ENCODE peak calls at places on chromosomes 6 and 20, in seven cellular contexts. One of them, this sample, is unnamed.

GRCh38 chr6:34239893-34240292 is 3.2 kb downstream of the HMGA1 start:
- DNase-seq in CD14-positive monocyte: no peak
- DNase-seq in omental fat pad: no peak
- DNase-seq in hepatocyte: no peak
- DNase-seq in pancreas: no peak
- DNase-seq in fibroblast of pulmonary artery: no peak
- DNase-seq in GM13976: no peak
- DNase-seq in this sample: no peak

GRCh38 chr20:61886721-61887658 is 178.7 kb downstream of the TAF4 start:
- DNase-seq in CD14-positive monocyte: no peak
- DNase-seq in omental fat pad: no peak
- DNase-seq in hepatocyte: peak
- DNase-seq in pancreas: peak
- DNase-seq in fibroblast of pulmonary artery: peak
- DNase-seq in GM13976: peak
- DNase-seq in this sample: peak

GRCh38 chr6:145139451-145139850 is 595.9 kb downstream of the EPM2A start:
- DNase-seq in CD14-positive monocyte: no peak
- DNase-seq in omental fat pad: no peak
- DNase-seq in hepatocyte: peak
- DNase-seq in pancreas: no peak
- DNase-seq in fibroblast of pulmonary artery: no peak
- DNase-seq in GM13976: no peak
- DNase-seq in this sample: no peak

GRCh38 chr20:34595377-34596184 is 37.1 kb downstream of the MAP1LC3A start:
- DNase-seq in CD14-positive monocyte: no peak
- DNase-seq in omental fat pad: no peak
- DNase-seq in hepatocyte: no peak
- DNase-seq in pancreas: no peak
- DNase-seq in fibroblast of pulmonary artery: no peak
- DNase-seq in GM13976: no peak
- DNase-seq in this sample: no peak

GRCh38 chr6:140059947-140060346 is 685.5 kb upstream of the CITED2 start:
- DNase-seq in CD14-positive monocyte: no peak
- DNase-seq in omental fat pad: no peak
- DNase-seq in hepatocyte: no peak
- DNase-seq in pancreas: no peak
- DNase-seq in fibroblast of pulmonary artery: no peak
- DNase-seq in GM13976: no peak
- DNase-seq in this sample: no peak

GRCh38 chr20:23125159-23125558 is 39.0 kb upstream of the CD93 start:
- DNase-seq in CD14-positive monocyte: no peak
- DNase-seq in omental fat pad: no peak
- DNase-seq in hepatocyte: no peak
- DNase-seq in pancreas: no peak
- DNase-seq in fibroblast of pulmonary artery: no peak
- DNase-seq in GM13976: no peak
- DNase-seq in this sample: no peak

GRCh38 chr6:45422541-45423110 is 44.9 kb upstream of the SUPT3H start:
- DNase-seq in CD14-positive monocyte: peak
- DNase-seq in omental fat pad: no peak
- DNase-seq in hepatocyte: peak
- DNase-seq in pancreas: peak
- DNase-seq in fibroblast of pulmonary artery: peak
- DNase-seq in GM13976: peak
- DNase-seq in this sample: peak

GRCh38 chr6:139204978-139205377 is 70.1 kb downstream of the HECA start:
- DNase-seq in CD14-positive monocyte: no peak
- DNase-seq in omental fat pad: no peak
- DNase-seq in hepatocyte: no peak
- DNase-seq in pancreas: no peak
- DNase-seq in fibroblast of pulmonary artery: no peak
- DNase-seq in GM13976: no peak
- DNase-seq in this sample: no peak

GRCh38 chr6:160992323-160993314 is 1.1 kb downstream of the MAP3K4 start:
- DNase-seq in CD14-positive monocyte: no peak
- DNase-seq in omental fat pad: no peak
- DNase-seq in hepatocyte: peak
- DNase-seq in pancreas: no peak
- DNase-seq in fibroblast of pulmonary artery: peak
- DNase-seq in GM13976: peak
- DNase-seq in this sample: peak

GRCh38 chr6:142482249-142482648 is 180.4 kb downstream of the ADGRG6 start:
- DNase-seq in CD14-positive monocyte: no peak
- DNase-seq in omental fat pad: no peak
- DNase-seq in hepatocyte: no peak
- DNase-seq in pancreas: no peak
- DNase-seq in fibroblast of pulmonary artery: no peak
- DNase-seq in GM13976: no peak
- DNase-seq in this sample: no peak

GRCh38 chr20:39880890-39881289 is 808.1 kb downstream of the MAFB start:
- DNase-seq in CD14-positive monocyte: no peak
- DNase-seq in omental fat pad: no peak
- DNase-seq in hepatocyte: no peak
- DNase-seq in pancreas: no peak
- DNase-seq in fibroblast of pulmonary artery: no peak
- DNase-seq in GM13976: no peak
- DNase-seq in this sample: no peak
- TF ChIP-seq CTCF in CD14-positive monocyte: no peak
- TF ChIP-seq CTCF in omental fat pad: no peak
- TF ChIP-seq CTCF in hepatocyte: peak
- TF ChIP-seq CTCF in pancreas: no peak
- TF ChIP-seq CTCF in fibroblast of pulmonary artery: no peak
- TF ChIP-seq CTCF in GM13976: no peak
- TF ChIP-seq CTCF in this sample: no peak

GRCh38 chr20:462199-462991 is at the start of gene TBC1D20:
- DNase-seq in CD14-positive monocyte: peak
- DNase-seq in omental fat pad: peak
- DNase-seq in hepatocyte: peak
- DNase-seq in pancreas: peak
- DNase-seq in fibroblast of pulmonary artery: peak
- DNase-seq in GM13976: peak
- DNase-seq in this sample: peak
- TF ChIP-seq CTCF in CD14-positive monocyte: no peak
- TF ChIP-seq CTCF in omental fat pad: no peak
- TF ChIP-seq CTCF in hepatocyte: peak
- TF ChIP-seq CTCF in pancreas: no peak
- TF ChIP-seq CTCF in fibroblast of pulmonary artery: peak
- TF ChIP-seq CTCF in GM13976: peak
- TF ChIP-seq CTCF in this sample: no peak

GRCh38 chr6:117653949-117654348 is 21.3 kb upstream of the NUS1 start:
- DNase-seq in CD14-positive monocyte: no peak
- DNase-seq in omental fat pad: no peak
- DNase-seq in hepatocyte: no peak
- DNase-seq in pancreas: no peak
- DNase-seq in fibroblast of pulmonary artery: no peak
- DNase-seq in GM13976: no peak
- DNase-seq in this sample: no peak

GRCh38 chr6:117655380-117655779 is 19.9 kb upstream of the NUS1 start:
- DNase-seq in CD14-positive monocyte: no peak
- DNase-seq in omental fat pad: no peak
- DNase-seq in hepatocyte: no peak
- DNase-seq in pancreas: no peak
- DNase-seq in fibroblast of pulmonary artery: no peak
- DNase-seq in GM13976: no peak
- DNase-seq in this sample: no peak
- TF ChIP-seq CTCF in CD14-positive monocyte: no peak
- TF ChIP-seq CTCF in omental fat pad: no peak
- TF ChIP-seq CTCF in hepatocyte: no peak
- TF ChIP-seq CTCF in pancreas: no peak
- TF ChIP-seq CTCF in fibroblast of pulmonary artery: no peak
- TF ChIP-seq CTCF in GM13976: no peak
- TF ChIP-seq CTCF in this sample: no peak

GRCh38 chr6:26122793-26123674 is 35.8 kb downstream of the HFE start:
- DNase-seq in CD14-positive monocyte: peak
- DNase-seq in omental fat pad: peak
- DNase-seq in hepatocyte: peak
- DNase-seq in pancreas: peak
- DNase-seq in fibroblast of pulmonary artery: peak
- DNase-seq in GM13976: peak
- DNase-seq in this sample: peak
- TF ChIP-seq CTCF in CD14-positive monocyte: no peak
- TF ChIP-seq CTCF in omental fat pad: no peak
- TF ChIP-seq CTCF in hepatocyte: no peak
- TF ChIP-seq CTCF in pancreas: no peak
- TF ChIP-seq CTCF in fibroblast of pulmonary artery: no peak
- TF ChIP-seq CTCF in GM13976: no peak
- TF ChIP-seq CTCF in this sample: no peak

GRCh38 chr6:56370591-56371198 is 123.3 kb upstream of the COL21A1 start:
- DNase-seq in CD14-positive monocyte: no peak
- DNase-seq in omental fat pad: no peak
- DNase-seq in hepatocyte: peak
- DNase-seq in pancreas: no peak
- DNase-seq in fibroblast of pulmonary artery: peak
- DNase-seq in GM13976: peak
- DNase-seq in this sample: no peak

GRCh38 chr6:56368484-56368883 is 121.1 kb upstream of the COL21A1 start:
- DNase-seq in CD14-positive monocyte: no peak
- DNase-seq in omental fat pad: no peak
- DNase-seq in hepatocyte: no peak
- DNase-seq in pancreas: no peak
- DNase-seq in fibroblast of pulmonary artery: peak
- DNase-seq in GM13976: no peak
- DNase-seq in this sample: no peak

GRCh38 chr6:56372621-56373020 is 125.2 kb upstream of the COL21A1 start:
- DNase-seq in CD14-positive monocyte: no peak
- DNase-seq in omental fat pad: no peak
- DNase-seq in hepatocyte: no peak
- DNase-seq in pancreas: no peak
- DNase-seq in fibroblast of pulmonary artery: peak
- DNase-seq in GM13976: no peak
- DNase-seq in this sample: no peak

GRCh38 chr6:56366112-56366852 is 118.9 kb upstream of the COL21A1 start:
- DNase-seq in CD14-positive monocyte: no peak
- DNase-seq in omental fat pad: no peak
- DNase-seq in hepatocyte: no peak
- DNase-seq in pancreas: no peak
- DNase-seq in fibroblast of pulmonary artery: no peak
- DNase-seq in GM13976: no peak
- DNase-seq in this sample: no peak

DNA sequence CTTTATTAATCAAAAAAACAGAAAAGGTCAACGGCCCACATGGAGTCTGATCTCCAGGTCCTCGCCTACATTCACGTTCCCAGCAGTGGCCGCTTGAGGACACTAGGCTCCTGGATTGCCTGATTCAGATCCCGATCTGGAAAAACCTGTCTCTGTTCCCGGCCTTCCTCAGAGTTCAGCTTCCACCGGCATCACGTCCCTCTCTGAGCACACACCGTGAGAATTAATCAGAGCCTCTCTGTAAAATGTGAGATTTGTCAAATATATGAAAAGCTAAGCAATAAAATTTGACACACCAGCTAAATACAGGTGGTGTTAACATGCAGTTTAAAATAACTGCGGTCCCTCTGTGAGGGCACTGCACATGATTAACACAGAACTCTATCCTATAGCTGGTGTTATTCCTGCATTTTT is 122.8 kb upstream of the COL21A1 start:
- DNase-seq in CD14-positive monocyte: no peak
- DNase-seq in omental fat pad: no peak
- DNase-seq in hepatocyte: peak
- DNase-seq in pancreas: peak
- DNase-seq in fibroblast of pulmonary artery: peak
- DNase-seq in GM13976: no peak
- DNase-seq in this sample: peak
- TF ChIP-seq CTCF in CD14-positive monocyte: no peak
- TF ChIP-seq CTCF in omental fat pad: no peak
- TF ChIP-seq CTCF in hepatocyte: peak
- TF ChIP-seq CTCF in pancreas: peak
- TF ChIP-seq CTCF in fibroblast of pulmonary artery: peak
- TF ChIP-seq CTCF in GM13976: no peak
- TF ChIP-seq CTCF in this sample: no peak

DNA sequence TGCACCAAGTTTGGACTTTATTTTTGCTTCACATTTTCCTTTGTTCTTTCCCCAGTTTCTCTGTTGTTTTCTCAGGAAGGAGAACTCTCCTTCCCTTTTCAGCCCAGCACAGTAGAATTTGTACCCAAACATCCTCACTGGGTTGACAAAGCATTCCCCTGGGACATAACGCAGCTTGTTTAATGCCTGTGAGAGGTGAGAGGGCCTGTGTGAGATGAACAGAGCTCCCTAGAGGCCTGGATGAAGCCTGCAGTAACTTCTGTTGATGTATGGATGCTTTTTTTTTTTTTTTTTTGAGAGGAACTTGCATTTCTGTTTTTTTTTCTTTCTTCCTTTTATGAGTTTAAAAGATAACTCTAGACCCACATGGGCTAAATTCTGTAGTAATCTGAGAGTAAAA is 104.9 kb upstream of the SLC22A23 start:
- DNase-seq in CD14-positive monocyte: no peak
- DNase-seq in omental fat pad: no peak
- DNase-seq in hepatocyte: peak
- DNase-seq in pancreas: no peak
- DNase-seq in fibroblast of pulmonary artery: peak
- DNase-seq in GM13976: no peak
- DNase-seq in this sample: peak
- TF ChIP-seq CTCF in CD14-positive monocyte: no peak
- TF ChIP-seq CTCF in omental fat pad: no peak
- TF ChIP-seq CTCF in hepatocyte: peak
- TF ChIP-seq CTCF in pancreas: no peak
- TF ChIP-seq CTCF in fibroblast of pulmonary artery: peak
- TF ChIP-seq CTCF in GM13976: no peak
- TF ChIP-seq CTCF in this sample: no peak

GRCh38 chr6:53513519-53513966 is 31.4 kb downstream of the GCLC start:
- DNase-seq in CD14-positive monocyte: no peak
- DNase-seq in omental fat pad: no peak
- DNase-seq in hepatocyte: peak
- DNase-seq in pancreas: no peak
- DNase-seq in fibroblast of pulmonary artery: no peak
- DNase-seq in GM13976: no peak
- DNase-seq in this sample: no peak
- TF ChIP-seq CTCF in CD14-positive monocyte: no peak
- TF ChIP-seq CTCF in omental fat pad: no peak
- TF ChIP-seq CTCF in hepatocyte: peak
- TF ChIP-seq CTCF in pancreas: no peak
- TF ChIP-seq CTCF in fibroblast of pulmonary artery: no peak
- TF ChIP-seq CTCF in GM13976: no peak
- TF ChIP-seq CTCF in this sample: no peak

DNA sequence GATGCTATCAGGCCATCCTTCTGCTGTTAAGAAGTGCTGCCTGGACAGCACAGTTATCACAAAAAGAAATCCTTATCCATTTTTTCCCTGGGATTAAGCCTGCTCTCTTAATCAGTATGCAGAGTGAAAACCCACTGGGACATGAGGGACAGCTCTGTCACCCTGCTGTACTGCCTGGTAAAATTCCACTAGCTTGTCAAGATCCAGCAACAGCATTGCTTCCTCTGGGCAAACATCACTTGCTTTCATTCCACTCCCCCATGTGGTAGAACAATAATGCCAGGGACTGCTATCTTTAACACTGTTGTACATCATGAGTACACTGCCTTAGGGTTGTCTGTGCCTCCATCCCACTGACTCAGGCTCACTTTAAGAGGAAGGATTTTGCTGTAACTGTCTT is 331.3 kb downstream of the KIF16B start:
- DNase-seq in CD14-positive monocyte: no peak
- DNase-seq in omental fat pad: no peak
- DNase-seq in hepatocyte: peak
- DNase-seq in pancreas: no peak
- DNase-seq in fibroblast of pulmonary artery: no peak
- DNase-seq in GM13976: no peak
- DNase-seq in this sample: no peak
- TF ChIP-seq CTCF in CD14-positive monocyte: no peak
- TF ChIP-seq CTCF in omental fat pad: no peak
- TF ChIP-seq CTCF in hepatocyte: peak
- TF ChIP-seq CTCF in pancreas: no peak
- TF ChIP-seq CTCF in fibroblast of pulmonary artery: no peak
- TF ChIP-seq CTCF in GM13976: no peak
- TF ChIP-seq CTCF in this sample: no peak